ENCODE peak calls at places on chromosomes 1 and 21, in eight cellular contexts. Z is nephron progenitor cell, I is esophagus squamous epithelium, Q is cardiac muscle cell, J is fibroblast of mammary gland, X is A549, U is AG10803, E is mammary epithelial cell. Y is an unnamed sample.

GRCh38 chr1:226875641-226876295 is 5.4 kb downstream of the PSEN2 start:
- DNase-seq in Q (peak; percentile 57), E (no peak), X (peak; percentile 56), U (no peak), Z (no peak), I (no peak), J (peak; percentile 56), Y (no peak)

GRCh38 chr1:83860506-83861221 is 138.3 kb downstream of the TTLL7 start:
- DNase-seq in X (peak; percentile 45), U (no peak), E (peak; percentile 57), J (no peak), Z (peak; percentile 78), Q (peak; percentile 64), I (peak; percentile 2), Y (peak; percentile 91)

GRCh38 chr1:202967684-202968281 is 726 bp upstream of the CYB5R1 start:
- DNase-seq in U (no peak), X (no peak), Q (no peak), J (no peak), E (no peak), Z (no peak), I (no peak), Y (no peak)

GRCh38 chr1:16158993-16159831 is 3.3 kb upstream of the EPHA2 start:
- DNase-seq in Z (no peak), X (no peak), E (peak; percentile 96), U (no peak), I (no peak), Q (no peak), J (no peak), Y (no peak)

GRCh38 chr1:57671750-57672149 is 247.9 kb upstream of the DAB1 start:
- DNase-seq in J (no peak), Z (no peak), U (no peak), E (no peak), Q (no peak), I (no peak), X (no peak), Y (no peak)

GRCh38 chr1:25468037-25468436 is 37.3 kb downstream of the MACO1 start:
- DNase-seq in E (no peak), Q (peak; percentile 86), J (peak; percentile 6), U (peak; percentile 16), X (no peak), Z (no peak), I (no peak), Y (no peak)

GRCh38 chr1:51241119-51241518 is 5.0 kb downstream of the RNF11 start:
- DNase-seq in Z (no peak), Q (no peak), I (no peak), U (no peak), X (no peak), E (no peak), J (no peak), Y (no peak)

GRCh38 chr1:154148787-154149186 is 6.1 kb downstream of the NUP210L start:
- DNase-seq in E (no peak), Q (no peak), Z (no peak), I (no peak), J (peak; percentile 28), X (no peak), U (no peak), Y (no peak)

GRCh38 chr1:48049823-48050539 is 52.8 kb upstream of the TRABD2B start:
- DNase-seq in E (no peak), X (no peak), I (no peak), U (no peak), Z (no peak), J (no peak), Q (no peak), Y (no peak)

GRCh38 chr1:46996659-46997281 is 26.7 kb upstream of the CYP4X1 start:
- DNase-seq in U (no peak), E (peak; percentile 32), Q (no peak), I (no peak), Z (no peak), J (peak; percentile 1), X (no peak), Y (no peak)

GRCh38 chr1:160800142-160800541 is 4.2 kb downstream of the LY9 start:
- DNase-seq in I (no peak), U (no peak), J (no peak), X (no peak), Z (no peak), Q (no peak), E (no peak), Y (no peak)

GRCh38 chr21:23281917-23282316 is 2283.7 kb downstream of the NCAM2 start:
- DNase-seq in Q (no peak), Z (no peak), X (no peak), I (no peak), U (no peak), E (no peak), J (no peak), Y (no peak)

GRCh38 chr1:10629816-10630571 is 155.2 kb downstream of the PEX14 start:
- DNase-seq in Q (no peak), J (no peak), E (no peak), U (no peak), X (no peak), Z (peak; percentile 45), I (no peak), Y (peak; percentile 19)

GRCh38 chr1:50970927-50971582 is 1.0 kb downstream of the CDKN2C start:
- DNase-seq in Q (no peak), Z (no peak), X (no peak), J (peak; percentile 32), U (no peak), E (peak; percentile 29), I (no peak), Y (no peak)

GRCh38 chr1:147902183-147902845 is at the start of gene GJA8:
- DNase-seq in Q (no peak), J (no peak), I (no peak), U (no peak), Z (no peak), X (no peak), E (no peak), Y (no peak)

GRCh38 chr21:35236090-35236489 is 187.0 kb upstream of the RUNX1 start:
- DNase-seq in I (no peak), E (no peak), Z (no peak), Q (no peak), J (no peak), X (no peak), U (no peak), Y (no peak)

GRCh38 chr1:203172184-203173115 is 3.2 kb downstream of the MYBPH start:
- DNase-seq in U (peak; percentile 64), Z (peak; percentile 61), I (no peak), J (peak; percentile 50), Q (peak; percentile 82), X (peak; percentile 78), E (peak; percentile 40), Y (peak; percentile 65)

GRCh38 chr21:44757731-44758130 is 43.9 kb downstream of the UBE2G2 start:
- DNase-seq in E (no peak), U (no peak), Z (no peak), I (no peak), Q (no peak), J (no peak), X (no peak), Y (no peak)

GRCh38 chr1:64743954-64744491 is 852 bp upstream of the RAVER2 start:
- DNase-seq in Q (no peak), Z (no peak), X (no peak), I (no peak), E (peak; percentile 1), J (peak; percentile 7), U (no peak), Y (no peak)

GRCh38 chr1:175237389-175237788 is 44.8 kb upstream of the KIAA0040 start:
- DNase-seq in Z (no peak), U (no peak), X (no peak), E (no peak), Q (no peak), I (no peak), J (no peak), Y (no peak)

GRCh38 chr21:32155226-32155625 is 123.6 kb downstream of the MIS18A start:
- DNase-seq in I (no peak), X (no peak), E (no peak), Z (no peak), U (no peak), J (no peak), Q (no peak), Y (no peak)

GRCh38 chr1:8409107-8409506 is 91.2 kb downstream of the SLC45A1 start:
- DNase-seq in Z (peak; percentile 17), I (no peak), X (no peak), Q (peak; percentile 82), U (peak; percentile 74), E (peak; percentile 53), J (peak; percentile 81), Y (no peak)

GRCh38 chr1:167825419-167826079 is 88.4 kb downstream of the ADCY10 start:
- DNase-seq in Q (no peak), J (no peak), U (no peak), E (no peak), X (no peak), I (no peak), Z (no peak), Y (no peak)

GRCh38 chr1:64518692-64519481 is 49.0 kb downstream of the CACHD1 start:
- DNase-seq in X (no peak), U (no peak), I (no peak), J (no peak), Z (no peak), E (no peak), Q (no peak), Y (no peak)

GRCh38 chr1:109282497-109282951 is 421 bp downstream of the PSRC1 start:
- DNase-seq in Z (no peak), Q (no peak), E (no peak), U (no peak), J (no peak), I (no peak), X (peak; percentile 19), Y (no peak)
- TF ChIP-seq CTCF in Z (no peak), Q (no peak), E (no peak), U (no peak), J (no peak), I (no peak), X (no peak), Y (no peak)

GRCh38 chr1:229943988-229944743 is 122.9 kb upstream of the GALNT2 start:
- DNase-seq in X (no peak), Z (no peak), U (no peak), J (no peak), Q (no peak), E (no peak), I (no peak), Y (no peak)
- TF ChIP-seq CTCF in X (no peak), Z (no peak), U (no peak), J (no peak), Q (no peak), E (no peak), I (no peak), Y (no peak)

DNA sequence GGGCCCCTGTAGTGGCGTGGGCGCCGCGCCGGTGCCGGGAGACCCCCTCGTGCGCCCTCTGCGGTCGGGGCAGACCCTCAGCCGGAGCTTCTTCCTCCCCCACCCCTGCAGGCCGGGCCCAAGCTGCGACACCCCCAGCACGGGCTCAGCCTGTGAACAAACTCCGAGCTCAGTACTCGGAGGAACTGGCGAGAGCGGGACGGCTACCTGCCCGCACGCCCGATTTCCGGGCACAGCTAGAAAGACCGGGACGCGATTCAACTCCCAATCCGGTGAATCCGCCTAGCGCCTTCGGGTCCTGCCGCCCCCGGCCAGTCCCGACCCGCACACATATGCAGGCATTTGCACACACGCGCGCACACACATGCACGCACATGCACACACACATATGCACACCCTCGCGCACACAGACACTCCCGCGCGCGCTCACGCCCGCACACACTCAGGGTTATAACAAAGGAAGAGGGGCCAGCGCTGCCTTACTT is 580 bp upstream of the BLACAT1 start:
- DNase-seq in I (no peak), E (no peak), U (no peak), Z (peak; percentile 45), X (no peak), Q (no peak), J (no peak), Y (peak; percentile 39)
- TF ChIP-seq CTCF in I (no peak), E (no peak), U (no peak), Z (peak; percentile 9), X (no peak), Q (no peak), J (no peak), Y (no peak)

GRCh38 chr21:15896501-15896900 is 166.7 kb downstream of the USP25 start:
- DNase-seq in Z (no peak), X (no peak), Q (no peak), E (no peak), I (no peak), U (no peak), J (no peak), Y (no peak)
- TF ChIP-seq CTCF in Z (no peak), X (no peak), Q (no peak), E (no peak), I (no peak), U (no peak), J (no peak), Y (no peak)

Y was measured in glutamatergic neuron.